ENCODE peak calls at places on chromosome 11, in six cellular contexts. P, B, D, Q, A and W are unnamed samples.

GRCh38 chr11:65186701-65187100 is 5.0 kb downstream of the CAPN1 start:
- DNase-seq in P (no peak), B (no peak), D (no peak), Q (no peak), A (no peak), W (no peak)

GRCh38 chr11:2567026-2567671 is 122.3 kb downstream of the KCNQ1 start:
- DNase-seq in P (no peak), B (no peak), D (no peak), Q (no peak), A (no peak), W (no peak)

GRCh38 chr11:8296872-8297271 is 33.2 kb upstream of the LMO1 start:
- DNase-seq in P (peak), B (no peak), D (no peak), Q (no peak), A (no peak), W (no peak)

GRCh38 chr11:13015753-13016152 is 6.6 kb downstream of the RASSF10 start:
- DNase-seq in P (no peak), B (no peak), D (no peak), Q (no peak), A (no peak), W (no peak)

GRCh38 chr11:64322925-64323260 is 5.0 kb downstream of the PRDX5 start:
- DNase-seq in P (no peak), B (no peak), D (no peak), Q (no peak), A (no peak), W (no peak)

GRCh38 chr11:128879817-128880216 is 11.3 kb upstream of the KCNJ5 start:
- DNase-seq in P (no peak), B (no peak), D (no peak), Q (no peak), A (no peak), W (no peak)

GRCh38 chr11:44564653-44565007 is 833 bp upstream of the CD82 start:
- DNase-seq in P (peak), B (no peak), D (no peak), Q (peak), A (no peak), W (no peak)

GRCh38 chr11:118763038-118763437 is 27.9 kb downstream of the DDX6 start:
- DNase-seq in P (no peak), B (no peak), D (no peak), Q (no peak), A (no peak), W (no peak)

GRCh38 chr11:94762995-94763394 is 5.2 kb upstream of the AMOTL1 start:
- DNase-seq in P (no peak), B (no peak), D (no peak), Q (no peak), A (no peak), W (no peak)

GRCh38 chr11:94956963-94957362 is 16.4 kb downstream of the CWC15 start:
- DNase-seq in P (no peak), B (no peak), D (no peak), Q (no peak), A (no peak), W (no peak)

GRCh38 chr11:3840289-3840869 is 380 bp downstream of the RHOG start:
- DNase-seq in P (no peak), B (peak), D (no peak), Q (no peak), A (no peak), W (no peak)

GRCh38 chr11:109552376-109552775 is 130.4 kb downstream of the C11orf87 start:
- DNase-seq in P (no peak), B (no peak), D (no peak), Q (no peak), A (no peak), W (no peak)

GRCh38 chr11:26949846-26950245 is 44.1 kb upstream of the FIBIN start:
- DNase-seq in P (no peak), B (no peak), D (no peak), Q (no peak), A (no peak), W (no peak)

GRCh38 chr11:79415411-79415810 is 25.4 kb downstream of the TENM4 start:
- DNase-seq in P (no peak), B (no peak), D (no peak), Q (no peak), A (no peak), W (no peak)